ENCODE peak calls at places on chromosome 10, in six cellular contexts. G, J, Y, N, A and M are unnamed samples. For H3K27me3 and H3K4me1, the result is how much of the 10 kb centered on the place peaks cover.

GRCh38 chr10:34504534-34504933 is 310.6 kb downstream of the PARD3 start:
- DNase-seq in A (no peak), Y (no peak), J (no peak), G (peak), N (no peak), M (no peak)

GRCh38 chr10:7264313-7264741 is 146.5 kb downstream of the SFMBT2 start:
- DNase-seq in J (no peak), Y (no peak), G (no peak), N (no peak), A (no peak), M (no peak)

GRCh38 chr10:22016046-22016705 is 12.6 kb upstream of the DNAJC1 start:
- DNase-seq in J (no peak), G (peak), A (no peak), Y (no peak), N (no peak), M (no peak)

GRCh38 chr10:21499580-21499909 is 25.9 kb downstream of the SKIDA1 start:
- DNase-seq in J (no peak), A (no peak), N (no peak), G (no peak), Y (no peak), M (no peak)

GRCh38 chr10:49518982-49519578 is 19.8 kb downstream of the ERCC6 start:
- DNase-seq in J (no peak), G (peak), A (no peak), N (no peak), Y (peak), M (no peak)

GRCh38 chr10:131743190-131744151 is 157.3 kb upstream of the PPP2R2D start:
- DNase-seq in Y (no peak), J (no peak), G (no peak), A (no peak), N (peak), M (no peak)

GRCh38 chr10:86389441-86390193 is 23.0 kb upstream of the GRID1 start:
- DNase-seq in A (no peak), Y (peak), N (no peak), G (peak), J (no peak), M (no peak)

GRCh38 chr10:50937230-50937907 is 51.9 kb upstream of the A1CF start:
- DNase-seq in J (no peak), G (peak), Y (no peak), A (no peak), N (no peak), M (no peak)

GRCh38 chr10:110336111-110336721 is 31.5 kb upstream of the SMNDC1 start:
- DNase-seq in A (no peak), G (peak), J (no peak), Y (no peak), N (peak), M (peak)

GRCh38 chr10:75042292-75042974 is 69.0 kb upstream of the SAMD8 start:
- DNase-seq in J (no peak), N (no peak), A (no peak), Y (no peak), G (peak), M (no peak)

GRCh38 chr10:49679480-49679893 is at the start of gene C10orf53:
- DNase-seq in G (peak), J (peak), N (peak), A (no peak), Y (peak), M (no peak)

GRCh38 chr10:103433858-103434257 is 18.3 kb downstream of the CALHM2 start:
- DNase-seq in J (peak), N (no peak), Y (no peak), G (no peak), A (no peak), M (no peak)

GRCh38 chr10:91598211-91598981 is 34.5 kb downstream of the PPP1R3C start:
- DNase-seq in N (peak), J (no peak), A (no peak), G (peak), Y (no peak), M (no peak)

GRCh38 chr10:71562181-71562580 is 157.4 kb downstream of the C10orf105 start:
- DNase-seq in Y (no peak), N (no peak), J (no peak), A (no peak), G (no peak), M (no peak)
- H3K27me3 ChIP-seq in Y (under half), N (under half), J (under half), A (under half), G (under half), M (under half)

GRCh38 chr10:71847418-71847817 is 3.6 kb downstream of the PSAP start:
- DNase-seq in A (no peak), J (no peak), N (no peak), G (no peak), Y (no peak), M (no peak)
- H3K4me1 ChIP-seq in A (under half), J (half or more), N (under half), G (under half), Y (under half), M (under half)

GRCh38 chr10:97931041-97931440 is 81.4 kb downstream of the GOLGA7B start:
- DNase-seq in N (no peak), Y (no peak), J (no peak), A (no peak), G (no peak), M (no peak)
- H3K27me3 ChIP-seq in N (under half), Y (under half), J (half or more), A (under half), G (under half), M (under half)

GRCh38 chr10:124674768-124675222 is 69.4 kb downstream of the FAM53B start:
- DNase-seq in J (no peak), N (no peak), G (no peak), A (no peak), Y (no peak), M (no peak)
- H3K4me1 ChIP-seq in J (half or more), N (under half), G (under half), A (half or more), Y (under half), M (under half)

DNA sequence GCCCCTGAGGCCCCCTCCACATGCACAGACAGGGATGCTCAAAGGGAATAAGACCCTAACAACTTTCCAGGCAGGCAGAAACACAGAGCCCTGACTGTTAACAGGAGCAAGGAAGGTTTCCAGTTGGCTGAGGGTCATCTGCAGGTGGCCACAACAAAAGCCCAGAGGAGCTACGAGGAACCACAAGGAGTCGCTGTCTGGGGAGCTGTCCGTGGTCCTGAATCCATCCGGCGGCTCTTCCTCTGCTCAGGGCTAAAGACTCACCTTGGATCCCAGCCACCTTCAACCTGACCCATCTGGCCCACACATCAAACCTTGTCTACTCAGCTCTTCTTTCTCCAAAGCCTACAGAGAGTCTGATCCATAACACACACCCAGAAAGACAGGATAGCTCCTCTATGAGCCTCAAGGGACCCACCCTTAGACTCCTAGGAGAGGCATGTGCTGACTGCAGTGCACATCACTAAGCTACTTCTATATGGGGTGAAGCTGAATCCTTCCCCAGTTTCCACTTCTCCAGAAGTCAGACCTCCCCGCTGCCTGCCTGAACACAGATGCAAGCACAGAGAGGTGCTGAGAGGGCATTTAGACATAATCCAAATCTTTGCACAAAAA is 104.0 kb downstream of the SLIT1 start:
- DNase-seq in Y (peak), G (peak), N (peak), J (peak), A (no peak), M (no peak)
- H3K27me3 ChIP-seq in Y (under half), G (under half), N (under half), J (half or more), A (under half), M (under half)

DNA sequence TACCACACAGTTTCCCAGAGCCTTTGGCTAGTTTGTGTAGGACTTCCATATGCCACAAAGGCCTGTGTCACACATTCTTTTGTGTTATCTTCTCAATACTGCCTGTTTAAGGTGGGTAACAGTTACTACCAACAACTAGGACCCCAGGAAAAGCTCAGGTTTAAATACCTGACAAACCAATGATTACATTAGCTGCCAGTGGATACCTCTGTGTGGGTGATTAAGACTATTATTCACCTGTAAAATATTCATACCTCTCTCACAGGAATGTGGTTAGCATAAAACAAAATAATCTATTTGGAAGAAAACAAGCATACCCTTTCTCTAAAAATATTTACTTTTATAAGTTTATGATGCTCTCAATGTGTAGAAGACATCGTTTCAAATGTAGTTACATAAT is 1007.7 kb downstream of the NRG3 start:
- DNase-seq in J (no peak), Y (no peak), N (no peak), A (no peak), G (no peak), M (no peak)
- H3K4me1 ChIP-seq in J (under half), Y (under half), N (under half), A (under half), G (under half), M (under half)